ENCODE peak calls at places on chromosomes 7 and 10, in nine cellular contexts. R is upper lobe of right lung, O is GM12865, B is endothelial cell, Q is dorsolateral prefrontal cortex, P is HCT116, L is epithelial cell of esophagus, K is left lung, C is fibroblast of lung. E is an unnamed sample.

GRCh38 chr7:131533151-131533559 is 23.3 kb downstream of the PODXL start:
- DNase-seq in R (no peak), O (no peak), B (no peak), Q (no peak), P (no peak), L (no peak), K (no peak), C (no peak), E (no peak)

GRCh38 chr7:537911-538634 is 18.4 kb upstream of the PDGFA start:
- DNase-seq in R (peak), O (no peak), B (no peak), Q (no peak), P (peak), L (peak), K (peak), C (peak), E (peak)

GRCh38 chr10:60883187-60883586 is 60.8 kb downstream of the RHOBTB1 start:
- DNase-seq in R (no peak), O (peak), B (peak), Q (no peak), P (peak), L (peak), K (no peak), C (peak), E (no peak)

GRCh38 chr10:91200314-91201212 is 19.9 kb upstream of the PCGF5 start:
- DNase-seq in R (no peak), O (peak), B (no peak), Q (no peak), P (no peak), L (no peak), K (no peak), C (no peak), E (no peak)

GRCh38 chr7:124751017-124751416 is 14.6 kb downstream of the GPR37 start:
- DNase-seq in R (no peak), O (no peak), B (no peak), Q (no peak), P (no peak), L (no peak), K (no peak), C (no peak), E (no peak)

GRCh38 chr7:17939111-17939669 is 1.1 kb downstream of the SNX13 start:
- DNase-seq in R (no peak), O (peak), B (no peak), Q (no peak), P (no peak), L (peak), K (no peak), C (peak), E (no peak)

GRCh38 chr7:99557940-99558305 is 519 bp upstream of the ZNF655 start:
- DNase-seq in R (no peak), O (peak), B (no peak), Q (peak), P (no peak), L (peak), K (no peak), C (no peak), E (no peak)

GRCh38 chr7:39683216-39683845 is 60.0 kb downstream of the RALA start:
- DNase-seq in R (no peak), O (no peak), B (no peak), Q (no peak), P (no peak), L (peak), K (no peak), C (peak), E (no peak)

GRCh38 chr7:518630-519428 is 817 bp downstream of the PDGFA start:
- DNase-seq in R (peak), O (peak), B (peak), Q (peak), P (no peak), L (peak), K (peak), C (peak), E (peak)

GRCh38 chr10:35608317-35608672 is 3.2 kb downstream of the GJD4 start:
- DNase-seq in R (no peak), O (no peak), B (no peak), Q (no peak), P (no peak), L (no peak), K (peak), C (no peak), E (no peak)

GRCh38 chr10:7789390-7789789 is 1.4 kb downstream of the ATP5F1C start:
- DNase-seq in R (no peak), O (no peak), B (no peak), Q (no peak), P (no peak), L (peak), K (no peak), C (peak), E (no peak)

GRCh38 chr7:5773661-5774086 is 7.8 kb downstream of the RNF216 start:
- DNase-seq in R (no peak), O (no peak), B (no peak), Q (no peak), P (peak), L (peak), K (no peak), C (peak), E (peak)

GRCh38 chr10:7085147-7085912 is 325.5 kb downstream of the SFMBT2 start:
- DNase-seq in R (no peak), O (no peak), B (no peak), Q (no peak), P (no peak), L (peak), K (no peak), C (peak), E (no peak)

GRCh38 chr7:4209966-4210365 is 472.1 kb upstream of the FOXK1 start:
- DNase-seq in R (peak), O (no peak), B (no peak), Q (no peak), P (no peak), L (no peak), K (peak), C (no peak), E (no peak)

GRCh38 chr7:82286096-82286841 is 157.3 kb downstream of the CACNA2D1 start:
- DNase-seq in R (no peak), O (no peak), B (no peak), Q (no peak), P (no peak), L (no peak), K (no peak), C (no peak), E (no peak)

GRCh38 chr7:52309631-52310030 is 725.8 kb upstream of the POM121L12 start:
- DNase-seq in R (no peak), O (no peak), B (no peak), Q (no peak), P (no peak), L (no peak), K (no peak), C (no peak), E (no peak)

GRCh38 chr10:103053659-103054581 is 135.8 kb downstream of the CNNM2 start:
- DNase-seq in R (peak), O (peak), B (peak), Q (peak), P (no peak), L (peak), K (peak), C (peak), E (peak)

GRCh38 chr7:73879977-73880681 is 19.2 kb downstream of the TMEM270 start:
- DNase-seq in R (no peak), O (no peak), B (no peak), Q (no peak), P (no peak), L (no peak), K (no peak), C (no peak), E (no peak)

GRCh38 chr7:158702944-158703343 is 1.7 kb downstream of the NCAPG2 start:
- DNase-seq in R (no peak), O (no peak), B (no peak), Q (no peak), P (no peak), L (peak), K (no peak), C (no peak), E (no peak)

GRCh38 chr10:118020365-118020764 is 26.4 kb downstream of the RAB11FIP2 start:
- DNase-seq in R (no peak), O (no peak), B (no peak), Q (no peak), P (no peak), L (no peak), K (peak), C (no peak), E (no peak)

GRCh38 chr10:9275861-9276260 is 1221.4 kb downstream of the GATA3 start:
- DNase-seq in R (no peak), O (no peak), B (no peak), Q (no peak), P (no peak), L (no peak), K (no peak), C (no peak), E (no peak)

GRCh38 chr10:52391927-52392602 is 78.0 kb downstream of the DKK1 start:
- DNase-seq in R (no peak), O (no peak), B (no peak), Q (no peak), P (no peak), L (peak), K (no peak), C (no peak), E (no peak)

GRCh38 chr7:21948364-21948763 is 2.7 kb upstream of the CDCA7L start:
- DNase-seq in R (no peak), O (no peak), B (no peak), Q (no peak), P (no peak), L (no peak), K (no peak), C (no peak), E (no peak)

GRCh38 chr7:130352335-130353074 is 7.9 kb downstream of the CPA5 start:
- DNase-seq in R (no peak), O (no peak), B (no peak), Q (peak), P (no peak), L (peak), K (no peak), C (peak), E (no peak)

GRCh38 chr7:149621776-149622175 is 124.2 kb upstream of the ZNF746 start:
- DNase-seq in R (no peak), O (peak), B (no peak), Q (no peak), P (no peak), L (no peak), K (no peak), C (no peak), E (no peak)

GRCh38 chr7:122068999-122069398 is 75.0 kb downstream of the AASS start:
- DNase-seq in R (no peak), O (no peak), B (no peak), Q (no peak), P (no peak), L (no peak), K (no peak), C (no peak), E (no peak)

GRCh38 chr10:12041766-12042408 is 722 bp downstream of the UPF2 start:
- DNase-seq in R (no peak), O (peak), B (peak), Q (no peak), P (no peak), L (peak), K (no peak), C (peak), E (no peak)

GRCh38 chr10:4073912-4074311 is 288.9 kb upstream of the KLF6 start:
- DNase-seq in R (no peak), O (no peak), B (no peak), Q (no peak), P (no peak), L (peak), K (no peak), C (peak), E (peak)

GRCh38 chr7:70116244-70116643 is 518.0 kb downstream of the AUTS2 start:
- DNase-seq in R (no peak), O (no peak), B (no peak), Q (no peak), P (no peak), L (no peak), K (no peak), C (no peak), E (no peak)

GRCh38 chr7:138603549-138604324 is 97.4 kb downstream of the SVOPL start:
- DNase-seq in R (no peak), O (no peak), B (no peak), Q (no peak), P (no peak), L (no peak), K (no peak), C (peak), E (no peak)

GRCh38 chr7:47576031-47576908 is 5.6 kb downstream of the TNS3 start:
- DNase-seq in R (no peak), O (peak), B (no peak), Q (no peak), P (peak), L (peak), K (no peak), C (peak), E (no peak)

GRCh38 chr7:70052691-70053090 is 454.4 kb downstream of the AUTS2 start:
- DNase-seq in R (no peak), O (no peak), B (no peak), Q (no peak), P (no peak), L (no peak), K (no peak), C (peak), E (peak)

GRCh38 chr10:63637833-63638443 is 116.7 kb downstream of the REEP3 start:
- DNase-seq in R (no peak), O (no peak), B (no peak), Q (no peak), P (no peak), L (no peak), K (no peak), C (no peak), E (no peak)

GRCh38 chr7:30772984-30773383 is 1.8 kb downstream of the MINDY4 start:
- DNase-seq in R (no peak), O (no peak), B (no peak), Q (no peak), P (no peak), L (no peak), K (no peak), C (no peak), E (no peak)

GRCh38 chr10:69421611-69422308 is 5.0 kb upstream of the TACR2 start:
- DNase-seq in R (peak), O (no peak), B (no peak), Q (no peak), P (no peak), L (peak), K (peak), C (no peak), E (no peak)

GRCh38 chr10:11521860-11522259 is 89.6 kb downstream of the USP6NL start:
- DNase-seq in R (no peak), O (no peak), B (no peak), Q (no peak), P (no peak), L (peak), K (no peak), C (peak), E (no peak)

GRCh38 chr7:377069-378040 is 87.4 kb downstream of the FOXL3 start:
- DNase-seq in R (peak), O (no peak), B (no peak), Q (no peak), P (no peak), L (no peak), K (peak), C (no peak), E (no peak)

GRCh38 chr7:77989981-77990566 is 191.5 kb downstream of the PHTF2 start:
- DNase-seq in R (no peak), O (peak), B (peak), Q (no peak), P (no peak), L (peak), K (no peak), C (no peak), E (no peak)

GRCh38 chr10:129496995-129497394 is 30.0 kb downstream of the MGMT start:
- DNase-seq in R (no peak), O (no peak), B (no peak), Q (no peak), P (no peak), L (no peak), K (no peak), C (no peak), E (no peak)

GRCh38 chr10:129501652-129502436 is 34.8 kb downstream of the MGMT start:
- DNase-seq in R (no peak), O (peak), B (no peak), Q (no peak), P (no peak), L (peak), K (no peak), C (no peak), E (no peak)

GRCh38 chr10:129500617-129501339 is 33.7 kb downstream of the MGMT start:
- DNase-seq in R (no peak), O (no peak), B (no peak), Q (no peak), P (no peak), L (peak), K (no peak), C (no peak), E (no peak)

GRCh38 chr10:129495697-129496096 is 28.7 kb downstream of the MGMT start:
- DNase-seq in R (no peak), O (no peak), B (no peak), Q (no peak), P (no peak), L (no peak), K (no peak), C (no peak), E (no peak)

DNA sequence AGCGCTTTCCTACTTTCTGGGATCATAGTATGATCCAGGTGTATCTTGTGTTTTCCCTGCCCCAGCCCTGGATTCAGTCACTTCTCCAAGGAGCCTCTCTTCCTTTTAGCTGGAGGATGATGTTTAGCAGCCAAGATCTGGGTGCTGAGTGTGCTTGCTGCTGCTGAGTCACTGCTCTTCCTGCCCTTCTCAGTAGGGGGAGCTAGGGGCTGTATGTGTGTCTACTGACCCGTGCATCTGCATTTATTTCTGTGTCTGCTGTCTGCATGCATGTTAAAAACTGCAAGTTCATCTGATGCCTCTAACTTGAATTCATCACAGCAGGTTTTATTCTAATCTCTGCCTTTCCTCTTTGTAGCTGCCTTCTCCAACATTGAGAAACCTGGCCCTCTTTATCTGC is 31.6 kb downstream of the MGMT start:
- DNase-seq in R (no peak), O (no peak), B (no peak), Q (no peak), P (no peak), L (no peak), K (no peak), C (no peak), E (no peak)
- TF ChIP-seq CTCF in R (no peak), O (peak), B (no peak), Q (no peak), P (peak), L (no peak), K (no peak), C (no peak), E (no peak)

DNA sequence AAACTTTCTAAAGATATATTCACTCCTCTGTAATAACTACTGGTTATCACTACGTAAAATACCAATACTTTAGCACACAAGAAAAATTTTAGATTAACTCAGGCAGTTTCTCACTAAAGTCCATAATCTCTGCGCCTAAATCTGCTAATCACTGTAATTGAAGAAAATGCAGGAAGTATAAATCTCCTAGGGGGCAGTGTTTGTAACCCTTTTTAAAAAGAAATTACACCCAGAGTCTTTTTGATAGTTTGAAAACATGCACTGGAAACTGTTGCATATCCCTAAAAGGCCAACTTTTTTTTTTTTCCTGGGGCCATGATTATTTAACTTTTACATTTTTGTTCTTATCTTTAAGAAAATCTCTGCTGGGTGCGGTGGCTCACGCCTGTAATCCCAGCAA is 209.6 kb downstream of the KIAA1217 start:
- DNase-seq in R (no peak), O (no peak), B (no peak), Q (no peak), P (no peak), L (no peak), K (no peak), C (no peak), E (no peak)
- TF ChIP-seq CTCF in R (peak), O (no peak), B (no peak), Q (no peak), P (no peak), L (no peak), K (no peak), C (peak), E (no peak)

DNA sequence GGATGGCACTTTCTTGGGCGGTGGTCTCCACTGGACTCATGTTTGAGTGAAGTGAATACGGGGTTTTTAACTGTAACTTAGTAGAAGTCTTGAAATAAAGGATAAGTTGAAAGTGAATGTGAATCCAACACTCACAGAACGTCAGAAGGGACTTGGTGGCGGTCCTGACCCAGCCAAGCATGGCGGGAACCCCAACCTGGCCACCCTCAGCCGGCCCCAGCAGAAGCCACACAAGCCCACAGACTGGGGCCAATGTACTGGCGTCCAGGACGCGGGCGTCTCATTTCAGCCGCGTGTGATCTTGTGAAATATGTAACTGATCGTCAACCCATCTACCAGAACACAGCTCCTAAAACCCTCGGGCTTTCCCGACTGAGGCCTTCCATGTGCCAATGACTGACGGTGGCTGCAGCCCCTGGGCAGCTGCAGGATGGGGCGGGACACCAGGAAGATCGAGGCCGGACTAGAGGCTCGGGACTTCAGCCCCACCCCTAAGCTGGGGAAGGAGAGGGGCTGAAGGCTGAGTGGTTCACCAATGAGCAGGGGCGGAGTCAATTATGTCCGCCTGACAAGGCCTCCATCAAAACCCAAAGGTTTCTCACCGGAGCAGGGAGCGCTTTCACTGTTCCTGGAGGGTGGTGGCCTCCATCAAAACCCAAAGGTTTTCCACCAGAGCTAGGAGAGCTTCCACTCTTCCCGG is 161.5 kb downstream of the MAD1L1 start:
- DNase-seq in R (no peak), O (no peak), B (no peak), Q (no peak), P (no peak), L (no peak), K (no peak), C (no peak), E (no peak)
- TF ChIP-seq CTCF in R (no peak), O (no peak), B (no peak), Q (no peak), P (no peak), L (no peak), K (no peak), C (no peak), E (no peak)

GRCh38 chr7:156533964-156534363 is 106.6 kb upstream of the RNF32 start:
- DNase-seq in R (no peak), O (no peak), B (no peak), Q (no peak), P (no peak), L (no peak), K (no peak), C (no peak), E (no peak)

GRCh38 chr7:156532016-156532602 is 108.5 kb upstream of the RNF32 start:
- DNase-seq in R (no peak), O (no peak), B (no peak), Q (no peak), P (no peak), L (no peak), K (no peak), C (no peak), E (no peak)

GRCh38 chr7:156537006-156537405 is 103.6 kb upstream of the RNF32 start:
- DNase-seq in R (no peak), O (no peak), B (no peak), Q (no peak), P (no peak), L (no peak), K (no peak), C (no peak), E (no peak)

GRCh38 chr7:156533420-156533819 is 107.2 kb upstream of the RNF32 start:
- DNase-seq in R (no peak), O (no peak), B (no peak), Q (no peak), P (no peak), L (no peak), K (no peak), C (no peak), E (no peak)

GRCh38 chr7:156534925-156535324 is 105.6 kb upstream of the RNF32 start:
- DNase-seq in R (no peak), O (no peak), B (no peak), Q (no peak), P (no peak), L (no peak), K (no peak), C (no peak), E (no peak)
- TF ChIP-seq CTCF in R (no peak), O (no peak), B (no peak), Q (no peak), P (no peak), L (no peak), K (no peak), C (no peak), E (no peak)

GRCh38 chr7:154947604-154948003 is 55.3 kb downstream of the PAXIP1 start:
- DNase-seq in R (no peak), O (no peak), B (no peak), Q (no peak), P (no peak), L (no peak), K (no peak), C (no peak), E (no peak)
- TF ChIP-seq CTCF in R (no peak), O (no peak), B (no peak), Q (no peak), P (peak), L (no peak), K (no peak), C (no peak), E (no peak)